ENCODE peak calls at places on chromosomes 6 and 20, in four cellular contexts. One of them, this sample, is unnamed.

GRCh38 chr6:84645000-84645399 is 119.4 kb downstream of the TBX18 start:
- DNase-seq in left colon: no peak
- DNase-seq in AG10803: peak; percentile 53
- DNase-seq in ACHN: peak; percentile 25
- DNase-seq in this sample: no peak

GRCh38 chr6:125236536-125237327 is 65.0 kb downstream of the HDDC2 start:
- DNase-seq in AG10803: peak; percentile 65
- DNase-seq in left colon: no peak
- DNase-seq in ACHN: no peak
- DNase-seq in this sample: no peak

GRCh38 chr20:62063601-62063980 is 2.1 kb downstream of the TAF4 start:
- DNase-seq in AG10803: peak; percentile 8
- DNase-seq in ACHN: no peak
- DNase-seq in left colon: no peak
- DNase-seq in this sample: no peak

GRCh38 chr20:38252292-38253288 is 7.9 kb downstream of the KIAA1755 start:
- DNase-seq in left colon: no peak
- DNase-seq in AG10803: no peak
- DNase-seq in ACHN: no peak
- DNase-seq in this sample: no peak

GRCh38 chr6:162442675-162443074 is 284.9 kb downstream of the PRKN start:
- DNase-seq in left colon: no peak
- DNase-seq in AG10803: no peak
- DNase-seq in ACHN: peak; percentile 50
- DNase-seq in this sample: no peak

GRCh38 chr6:129251669-129252376 is 368.9 kb downstream of the LAMA2 start:
- DNase-seq in left colon: peak; percentile 69
- DNase-seq in AG10803: peak; percentile 77
- DNase-seq in ACHN: peak; percentile 60
- DNase-seq in this sample: peak; percentile 48

GRCh38 chr6:4637691-4638433 is 138.3 kb upstream of the CDYL start:
- DNase-seq in left colon: no peak
- DNase-seq in ACHN: peak; percentile 2
- DNase-seq in AG10803: peak; percentile 55
- DNase-seq in this sample: no peak

GRCh38 chr6:122821095-122821494 is 32.0 kb downstream of the SMPDL3A start:
- DNase-seq in ACHN: no peak
- DNase-seq in left colon: no peak
- DNase-seq in AG10803: no peak
- DNase-seq in this sample: no peak

GRCh38 chr20:58870293-58871014 is 17.9 kb downstream of the GNAS start:
- DNase-seq in left colon: peak; percentile 79
- DNase-seq in ACHN: peak; percentile 59
- DNase-seq in AG10803: peak; percentile 44
- DNase-seq in this sample: peak; percentile 66

GRCh38 chr6:39602590-39603319 is 122.5 kb downstream of the KIF6 start:
- DNase-seq in ACHN: no peak
- DNase-seq in left colon: no peak
- DNase-seq in AG10803: no peak
- DNase-seq in this sample: no peak

GRCh38 chr6:144343736-144344428 is 58.7 kb downstream of the UTRN start:
- DNase-seq in ACHN: no peak
- DNase-seq in AG10803: no peak
- DNase-seq in left colon: peak; percentile 60
- DNase-seq in this sample: no peak

GRCh38 chr6:19380287-19380686 is 456.9 kb upstream of the ID4 start:
- DNase-seq in ACHN: no peak
- DNase-seq in left colon: no peak
- DNase-seq in AG10803: no peak
- DNase-seq in this sample: no peak

GRCh38 chr20:63206878-63207277 is 9.1 kb downstream of the YTHDF1 start:
- DNase-seq in AG10803: peak; percentile 33
- DNase-seq in ACHN: peak; percentile 78
- DNase-seq in left colon: no peak
- DNase-seq in this sample: no peak

GRCh38 chr20:23937303-23938117 is 51.1 kb downstream of the GGTLC1 start:
- DNase-seq in AG10803: peak; percentile 50
- DNase-seq in left colon: peak; percentile 42
- DNase-seq in ACHN: peak; percentile 51
- DNase-seq in this sample: peak; percentile 79

GRCh38 chr20:63226020-63226943 is 9.4 kb upstream of the BIRC7 start:
- DNase-seq in AG10803: no peak
- DNase-seq in ACHN: no peak
- DNase-seq in left colon: no peak
- DNase-seq in this sample: no peak

GRCh38 chr6:140040391-140040790 is 665.9 kb upstream of the CITED2 start:
- DNase-seq in AG10803: no peak
- DNase-seq in left colon: no peak
- DNase-seq in ACHN: no peak
- DNase-seq in this sample: no peak

GRCh38 chr6:87391334-87391733 is 16.4 kb upstream of the CFAP206 start:
- DNase-seq in AG10803: peak; percentile 39
- DNase-seq in left colon: peak; percentile 8
- DNase-seq in ACHN: peak; percentile 39
- DNase-seq in this sample: no peak

This sample was measured in ureter.